ENCODE peak calls at places on chromosomes 16 and 17, in six cellular contexts. W is H9, A is IMR-90, K is mesenchymal stem cell, R is neuronal stem cell, P is H1. I is an unnamed sample.

GRCh38 chr16:76947694-76948093 is 243.3 kb upstream of the MON1B start:
- DNase-seq in W (no peak), A (no peak), K (no peak), R (no peak), P (no peak), I (no peak)

GRCh38 chr17:34852614-34853013 is 108.6 kb downstream of the CCT6B start:
- DNase-seq in W (no peak), A (no peak), K (no peak), R (no peak), P (no peak), I (peak; percentile 44)

GRCh38 chr16:81560979-81561657 is 116.5 kb downstream of the CMIP start:
- DNase-seq in W (no peak), A (peak; percentile 44), K (peak; percentile 31), R (no peak), P (no peak), I (no peak)

GRCh38 chr16:88071908-88072307 is 120.7 kb downstream of the BANP start:
- DNase-seq in W (no peak), A (no peak), K (no peak), R (no peak), P (no peak), I (no peak)

GRCh38 chr17:31308372-31308905 is 5.4 kb downstream of the EVI2B start:
- DNase-seq in W (no peak), A (no peak), K (no peak), R (no peak), P (no peak), I (no peak)

GRCh38 chr16:49345829-49346228 is 27.8 kb upstream of the C16orf78 start:
- DNase-seq in W (no peak), A (no peak), K (no peak), R (peak; percentile 57), P (peak; percentile 76), I (peak; percentile 49)

GRCh38 chr16:2212362-2213324 is 2.0 kb upstream of the BRICD5 start:
- DNase-seq in W (no peak), A (no peak), K (no peak), R (no peak), P (no peak), I (peak; percentile 41)

GRCh38 chr17:49952912-49953497 is 16.0 kb upstream of the DLX4 start:
- DNase-seq in W (no peak), A (no peak), K (no peak), R (no peak), P (no peak), I (no peak)

GRCh38 chr16:49848530-49848929 is 7.4 kb downstream of the ZNF423 start:
- DNase-seq in W (no peak), A (no peak), K (no peak), R (no peak), P (no peak), I (no peak)

GRCh38 chr16:67658849-67659674 is 998 bp downstream of the ACD start:
- DNase-seq in W (no peak), A (no peak), K (no peak), R (no peak), P (no peak), I (no peak)

GRCh38 chr16:49469930-49470451 is 96.4 kb downstream of the C16orf78 start:
- DNase-seq in W (peak; percentile 18), A (no peak), K (no peak), R (no peak), P (peak; percentile 35), I (no peak)

GRCh38 chr16:26360867-26361266 is 669.1 kb downstream of the HS3ST4 start:
- DNase-seq in W (no peak), A (no peak), K (no peak), R (no peak), P (no peak), I (no peak)

GRCh38 chr17:78925662-78926555 is 722 bp upstream of the TIMP2 start:
- DNase-seq in W (peak; percentile 65), A (peak; percentile 87), K (peak; percentile 55), R (no peak), P (peak; percentile 68), I (peak; percentile 24)

GRCh38 chr16:58418601-58419000 is 26.3 kb downstream of the GINS3 start:
- DNase-seq in W (no peak), A (peak; percentile 27), K (no peak), R (no peak), P (no peak), I (no peak)

GRCh38 chr17:43315858-43316521 is 82.2 kb upstream of the RNU2-1 start:
- DNase-seq in W (no peak), A (no peak), K (no peak), R (no peak), P (no peak), I (no peak)

GRCh38 chr16:55133654-55134053 is 190.3 kb upstream of the IRX6 start:
- DNase-seq in W (peak; percentile 39), A (no peak), K (no peak), R (no peak), P (no peak), I (peak; percentile 67)

GRCh38 chr17:62059394-62059793 is 5.7 kb downstream of the MED13 start:
- DNase-seq in W (no peak), A (no peak), K (no peak), R (no peak), P (no peak), I (no peak)

GRCh38 chr16:19774024-19774423 is 56.0 kb downstream of the IQCK start:
- DNase-seq in W (no peak), A (no peak), K (no peak), R (no peak), P (no peak), I (no peak)

GRCh38 chr16:28042856-28043255 is 20.7 kb downstream of the GSG1L start:
- DNase-seq in W (no peak), A (peak; percentile 27), K (no peak), R (no peak), P (no peak), I (no peak)

GRCh38 chr17:82489117-82489516 is 30.4 kb upstream of the FOXK2 start:
- DNase-seq in W (no peak), A (peak; percentile 65), K (no peak), R (no peak), P (no peak), I (no peak)

GRCh38 chr16:83967838-83968482 is at the start of gene NECAB2:
- DNase-seq in W (no peak), A (peak; percentile 8), K (peak; percentile 15), R (peak; percentile 53), P (peak; percentile 74), I (no peak)

GRCh38 chr17:80002690-80003490 is 32.8 kb downstream of the TBC1D16 start:
- DNase-seq in W (no peak), A (no peak), K (no peak), R (no peak), P (no peak), I (no peak)

GRCh38 chr17:6496116-6496481 is 51.8 kb downstream of the PIMREG start:
- DNase-seq in W (peak; percentile 98), A (no peak), K (no peak), R (no peak), P (peak; percentile 72), I (peak; percentile 96)

GRCh38 chr16:57462209-57462977 is at the start of gene POLR2C:
- DNase-seq in W (peak; percentile 85), A (peak; percentile 81), K (peak; percentile 88), R (peak; percentile 83), P (peak; percentile 95), I (peak; percentile 89)

GRCh38 chr17:28477928-28478327 is 4.5 kb downstream of the SLC13A2 start:
- DNase-seq in W (no peak), A (no peak), K (no peak), R (no peak), P (no peak), I (no peak)

DNA sequence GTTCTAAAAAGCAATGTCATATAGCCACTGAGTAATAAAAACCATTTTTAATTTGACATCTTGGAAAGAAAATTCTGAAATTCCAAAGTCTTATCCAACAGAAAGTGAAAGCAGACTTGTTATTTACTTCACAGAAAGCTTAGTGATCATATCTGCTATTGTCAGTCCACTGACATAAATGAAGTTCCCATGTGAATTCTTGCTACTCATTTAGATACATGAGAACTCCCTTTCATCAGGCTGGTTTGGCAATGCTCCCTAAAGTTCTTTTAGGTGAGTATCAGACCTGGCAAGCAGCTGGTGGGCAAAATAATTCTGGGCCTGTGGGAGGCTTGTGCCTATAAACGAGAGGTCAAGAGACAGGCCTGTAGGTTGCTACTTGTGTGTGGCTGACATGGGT is 23.4 kb downstream of the NME2 start:
- DNase-seq in W (no peak), A (peak; percentile 29), K (peak; percentile 15), R (no peak), P (no peak), I (no peak)
- H2BK15ac ChIP-seq in W (no peak overlapping the region), A (no peak overlapping the region), K (no peak overlapping the region), R (no peak overlapping the region), P (no peak overlapping the region), I (no peak overlapping the region)

DNA sequence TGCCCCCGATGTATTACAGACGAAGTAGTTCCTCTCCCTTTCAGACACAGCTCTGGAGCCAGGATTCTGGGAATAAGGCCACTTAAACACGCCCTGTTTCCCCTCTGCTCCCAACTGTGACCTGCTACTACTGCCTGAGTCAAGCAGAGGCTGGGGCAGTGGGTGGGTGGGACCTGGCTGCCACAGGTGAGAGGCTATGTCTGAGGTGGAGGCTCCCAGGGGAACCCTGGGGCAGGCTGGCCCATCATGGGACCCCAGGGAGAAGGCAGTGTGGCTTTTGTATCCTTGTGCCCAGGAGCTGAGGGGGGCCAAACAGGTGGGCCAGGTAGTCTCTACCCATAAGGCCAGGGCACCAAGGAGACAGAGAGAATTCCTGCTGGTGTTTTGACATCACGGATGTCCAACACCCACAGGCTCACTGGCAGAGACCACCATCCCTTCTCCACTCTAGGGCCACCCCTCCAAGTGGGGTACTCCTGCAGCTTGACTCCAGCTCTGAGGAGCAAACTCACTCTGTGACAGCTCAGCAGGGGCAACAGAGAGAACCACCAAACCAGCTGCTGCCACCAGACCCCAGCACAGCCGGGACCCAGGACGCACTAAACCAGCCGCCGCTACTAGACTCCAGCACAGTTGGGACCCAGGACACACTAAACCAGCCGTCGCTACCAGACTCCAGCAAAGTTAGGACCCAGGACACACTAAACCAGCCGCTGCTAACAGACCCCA is 105.3 kb upstream of the SMURF2 start:
- DNase-seq in W (no peak), A (no peak), K (no peak), R (no peak), P (no peak), I (no peak)
- H4K8ac ChIP-seq in W (no peak overlapping the region), A (no peak overlapping the region), K (peak overlapping the region; percentile 24), R (no peak overlapping the region), P (peak overlapping the region; percentile 7), I (no peak overlapping the region)

DNA sequence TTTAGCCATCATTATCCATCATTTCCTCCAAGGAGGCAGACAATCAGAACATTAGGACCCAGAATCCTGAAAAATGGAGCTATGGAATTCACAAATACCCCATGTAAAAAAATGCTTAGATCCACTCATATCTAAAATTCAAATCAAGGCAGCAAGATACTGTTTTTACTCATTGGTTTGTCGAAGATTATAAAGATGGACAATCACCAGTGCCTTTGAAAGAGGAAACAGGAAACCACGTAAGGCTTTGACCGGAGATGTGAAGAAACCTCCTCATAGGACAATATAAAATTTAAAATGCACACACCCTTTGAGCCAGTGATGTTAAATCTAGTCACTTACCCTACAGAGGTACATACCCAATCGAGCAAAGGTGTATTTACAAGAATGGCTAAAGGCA is 130.0 kb downstream of the XYLT1 start:
- DNase-seq in W (no peak), A (no peak), K (no peak), R (no peak), P (no peak), I (no peak)
- H2BK15ac ChIP-seq in W (no peak overlapping the region), A (peak overlapping the region; percentile 29), K (no peak overlapping the region), R (no peak overlapping the region), P (no peak overlapping the region), I (no peak overlapping the region)

GRCh38 chr16:15643453-15644305 is 725 bp upstream of the MARF1 start:
- DNase-seq in W (no peak), A (peak; percentile 59), K (peak; percentile 78), R (no peak), P (peak; percentile 49), I (peak; percentile 58)
- H4K8ac ChIP-seq in W (no peak overlapping the region), A (peak overlapping the region; percentile 100), K (peak overlapping the region; percentile 96), R (no peak overlapping the region), P (peak overlapping the region; percentile 91), I (peak overlapping the region; percentile 41)